ENCODE peak calls at places on chromosomes 1 and 21, in six cellular contexts. One of them, this sample, is unnamed.

GRCh38 chr1:4602536-4603316 is 51.7 kb upstream of the AJAP1 start:
- DNase-seq in heart left ventricle: no peak
- DNase-seq in B cell: no peak
- DNase-seq in NB4: no peak
- DNase-seq in body of pancreas: no peak
- DNase-seq in tibial nerve: no peak
- DNase-seq in this sample: no peak

GRCh38 chr1:145926706-145927072 is 595 bp downstream of the RBM8A start:
- DNase-seq in NB4: no peak
- DNase-seq in tibial nerve: no peak
- DNase-seq in B cell: no peak
- DNase-seq in body of pancreas: no peak
- DNase-seq in heart left ventricle: no peak
- DNase-seq in this sample: no peak

GRCh38 chr1:111988743-111989453 is 570 bp downstream of the KCND3 start:
- DNase-seq in tibial nerve: no peak
- DNase-seq in body of pancreas: peak
- DNase-seq in heart left ventricle: peak
- DNase-seq in B cell: no peak
- DNase-seq in NB4: no peak
- DNase-seq in this sample: peak

GRCh38 chr1:7047866-7048265 is 262.6 kb downstream of the CAMTA1 start:
- DNase-seq in heart left ventricle: no peak
- DNase-seq in NB4: no peak
- DNase-seq in B cell: no peak
- DNase-seq in body of pancreas: no peak
- DNase-seq in tibial nerve: no peak
- DNase-seq in this sample: no peak

GRCh38 chr1:203085528-203086406 is at the start of gene MYOG:
- DNase-seq in tibial nerve: no peak
- DNase-seq in heart left ventricle: no peak
- DNase-seq in B cell: no peak
- DNase-seq in NB4: no peak
- DNase-seq in body of pancreas: no peak
- DNase-seq in this sample: no peak

GRCh38 chr1:210558302-210558701 is 229.6 kb downstream of the HHAT start:
- DNase-seq in B cell: no peak
- DNase-seq in body of pancreas: peak
- DNase-seq in NB4: no peak
- DNase-seq in heart left ventricle: peak
- DNase-seq in tibial nerve: no peak
- DNase-seq in this sample: no peak

GRCh38 chr21:45994738-45995685 is 13.4 kb downstream of the COL6A1 start:
- DNase-seq in body of pancreas: peak
- DNase-seq in tibial nerve: peak
- DNase-seq in heart left ventricle: peak
- DNase-seq in B cell: no peak
- DNase-seq in NB4: no peak
- DNase-seq in this sample: peak

GRCh38 chr1:165235777-165236285 is 120.7 kb downstream of the LMX1A start:
- DNase-seq in body of pancreas: peak
- DNase-seq in B cell: no peak
- DNase-seq in tibial nerve: no peak
- DNase-seq in heart left ventricle: no peak
- DNase-seq in NB4: no peak
- DNase-seq in this sample: peak

GRCh38 chr1:162993866-162994265 is 75.3 kb upstream of the RGS4 start:
- DNase-seq in B cell: no peak
- DNase-seq in tibial nerve: no peak
- DNase-seq in body of pancreas: no peak
- DNase-seq in NB4: no peak
- DNase-seq in heart left ventricle: no peak
- DNase-seq in this sample: no peak

GRCh38 chr1:158274797-158275196 is 14.9 kb upstream of the CD1C start:
- DNase-seq in tibial nerve: no peak
- DNase-seq in heart left ventricle: no peak
- DNase-seq in NB4: peak
- DNase-seq in B cell: no peak
- DNase-seq in body of pancreas: no peak
- DNase-seq in this sample: no peak

GRCh38 chr1:146032613-146033219 is 11.2 kb upstream of the HJV start:
- DNase-seq in NB4: peak
- DNase-seq in tibial nerve: no peak
- DNase-seq in body of pancreas: peak
- DNase-seq in heart left ventricle: no peak
- DNase-seq in B cell: no peak
- DNase-seq in this sample: no peak

GRCh38 chr1:53411541-53412152 is 47.6 kb upstream of the DMRTB1 start:
- DNase-seq in B cell: no peak
- DNase-seq in heart left ventricle: no peak
- DNase-seq in tibial nerve: no peak
- DNase-seq in NB4: no peak
- DNase-seq in body of pancreas: no peak
- DNase-seq in this sample: no peak

GRCh38 chr1:115069626-115070308 is 19.5 kb downstream of the TSPAN2 start:
- DNase-seq in B cell: no peak
- DNase-seq in heart left ventricle: no peak
- DNase-seq in tibial nerve: no peak
- DNase-seq in NB4: no peak
- DNase-seq in body of pancreas: no peak
- DNase-seq in this sample: no peak

GRCh38 chr1:79629414-79629813 is 622.9 kb upstream of the ADGRL4 start:
- DNase-seq in NB4: no peak
- DNase-seq in B cell: no peak
- DNase-seq in body of pancreas: no peak
- DNase-seq in heart left ventricle: no peak
- DNase-seq in tibial nerve: no peak
- DNase-seq in this sample: no peak

DNA sequence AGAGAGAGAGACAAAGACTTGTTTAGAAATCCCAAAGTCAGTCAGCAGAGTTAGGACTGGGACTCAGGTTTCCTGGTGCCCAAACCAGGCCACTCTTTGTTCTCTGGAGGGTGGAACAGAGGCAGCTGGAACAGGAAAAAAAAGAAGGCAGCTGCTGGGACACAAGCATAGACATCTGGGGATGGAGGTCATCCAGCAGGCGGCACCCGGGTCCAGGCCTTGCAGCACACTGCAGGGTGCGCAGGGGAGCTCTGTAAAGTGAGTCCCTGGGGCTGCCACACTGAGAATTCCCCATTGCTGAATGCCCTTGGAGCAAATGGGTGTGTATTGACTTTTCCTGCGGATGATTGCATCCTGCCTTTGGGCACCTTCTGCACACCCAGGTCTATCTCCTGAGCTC is 222.9 kb upstream of the CSF3R start:
- DNase-seq in heart left ventricle: no peak
- DNase-seq in NB4: peak
- DNase-seq in tibial nerve: no peak
- DNase-seq in B cell: no peak
- DNase-seq in body of pancreas: no peak
- DNase-seq in this sample: no peak
- TF ChIP-seq CTCF in heart left ventricle: no peak
- TF ChIP-seq CTCF in NB4: no peak
- TF ChIP-seq CTCF in tibial nerve: no peak
- TF ChIP-seq CTCF in B cell: no peak
- TF ChIP-seq CTCF in body of pancreas: no peak
- TF ChIP-seq CTCF in this sample: no peak

DNA sequence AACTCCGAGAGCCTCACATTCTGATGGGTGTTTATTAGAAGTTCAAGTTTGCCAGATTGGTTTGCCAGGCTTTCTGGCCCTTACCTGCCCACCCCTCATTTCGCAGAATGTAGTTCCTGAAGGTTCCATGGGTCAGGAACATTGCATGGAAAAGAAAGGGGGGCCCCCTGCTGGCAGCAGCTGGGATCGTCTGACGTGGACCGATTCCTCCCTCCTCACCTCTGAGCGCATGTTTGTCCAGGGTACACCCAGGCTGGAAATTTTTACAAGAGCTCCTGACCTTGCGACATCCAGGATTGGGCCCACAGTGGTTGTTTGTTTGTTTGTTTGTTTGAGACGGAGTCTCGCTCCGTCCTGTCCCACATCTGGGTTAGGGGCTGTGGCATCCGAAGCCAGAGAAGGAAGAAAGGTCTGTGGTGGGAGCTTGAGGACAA is 126.0 kb upstream of the TMEM51 start:
- DNase-seq in NB4: peak
- DNase-seq in heart left ventricle: peak
- DNase-seq in body of pancreas: peak
- DNase-seq in B cell: no peak
- DNase-seq in tibial nerve: peak
- DNase-seq in this sample: peak
- TF ChIP-seq CTCF in NB4: peak
- TF ChIP-seq CTCF in heart left ventricle: peak
- TF ChIP-seq CTCF in body of pancreas: peak
- TF ChIP-seq CTCF in B cell: peak
- TF ChIP-seq CTCF in tibial nerve: peak
- TF ChIP-seq CTCF in this sample: peak

DNA sequence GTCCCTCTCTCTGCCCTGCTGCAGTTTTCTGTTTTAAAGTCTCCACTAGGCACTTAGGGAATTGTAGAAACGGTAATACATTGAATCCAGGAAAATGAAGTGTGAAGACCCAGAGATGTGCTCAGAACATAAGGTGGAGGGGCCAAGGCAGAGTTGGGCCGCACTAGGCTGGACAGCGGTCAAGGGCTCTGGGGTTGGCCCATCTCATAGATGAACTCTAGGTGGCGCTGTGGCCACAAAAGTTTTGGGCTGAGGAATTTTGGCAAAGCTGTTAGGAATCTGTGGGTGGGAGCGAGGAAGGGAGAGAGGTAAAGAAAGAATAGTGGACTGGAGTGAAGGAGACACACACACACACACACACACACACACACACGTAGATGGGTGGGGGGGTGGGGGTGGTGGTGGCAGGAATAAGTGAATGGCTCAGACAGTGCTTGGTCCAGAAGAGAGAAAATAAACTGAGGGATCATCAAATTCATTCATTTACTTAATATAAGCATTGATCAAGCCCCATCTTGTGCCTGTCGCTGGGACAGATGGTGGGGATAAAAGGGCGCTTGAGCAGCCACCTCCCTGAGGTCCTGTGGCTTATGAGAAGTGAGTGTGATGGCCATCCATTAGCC is 258.5 kb downstream of the TRABD2B start:
- DNase-seq in tibial nerve: no peak
- DNase-seq in heart left ventricle: peak
- DNase-seq in body of pancreas: peak
- DNase-seq in NB4: peak
- DNase-seq in B cell: no peak
- DNase-seq in this sample: peak
- TF ChIP-seq CTCF in tibial nerve: peak
- TF ChIP-seq CTCF in heart left ventricle: peak
- TF ChIP-seq CTCF in body of pancreas: peak
- TF ChIP-seq CTCF in NB4: peak
- TF ChIP-seq CTCF in B cell: peak
- TF ChIP-seq CTCF in this sample: peak

GRCh38 chr1:198837276-198838021 is 198.6 kb downstream of the PTPRC start:
- DNase-seq in heart left ventricle: no peak
- DNase-seq in NB4: no peak
- DNase-seq in tibial nerve: no peak
- DNase-seq in body of pancreas: no peak
- DNase-seq in B cell: no peak
- DNase-seq in this sample: no peak
- TF ChIP-seq CTCF in heart left ventricle: no peak
- TF ChIP-seq CTCF in NB4: no peak
- TF ChIP-seq CTCF in tibial nerve: no peak
- TF ChIP-seq CTCF in body of pancreas: no peak
- TF ChIP-seq CTCF in B cell: no peak
- TF ChIP-seq CTCF in this sample: no peak

DNA sequence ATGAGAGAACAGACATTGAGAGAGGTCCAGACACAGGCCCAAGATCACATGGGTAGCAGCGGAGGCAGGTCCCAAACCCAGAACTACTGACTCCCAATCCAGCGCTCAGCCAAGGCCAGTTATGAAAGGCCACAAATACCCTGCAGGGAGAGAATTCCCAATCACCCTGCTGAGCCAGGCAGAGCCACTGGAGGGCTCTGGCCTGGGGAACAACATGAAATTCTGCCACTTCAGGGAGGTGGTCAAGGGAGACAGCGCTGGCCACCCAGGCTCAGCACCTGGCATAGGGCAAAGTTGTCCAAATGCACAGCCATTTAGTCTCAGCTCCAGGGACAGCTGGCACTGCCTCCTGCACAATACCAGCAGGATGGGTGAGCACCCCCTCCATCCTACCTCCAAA is 27.5 kb downstream of the SLC9A1 start:
- DNase-seq in B cell: no peak
- DNase-seq in NB4: no peak
- DNase-seq in tibial nerve: no peak
- DNase-seq in heart left ventricle: no peak
- DNase-seq in body of pancreas: no peak
- DNase-seq in this sample: no peak
- TF ChIP-seq CTCF in B cell: no peak
- TF ChIP-seq CTCF in NB4: no peak
- TF ChIP-seq CTCF in tibial nerve: no peak
- TF ChIP-seq CTCF in heart left ventricle: no peak
- TF ChIP-seq CTCF in body of pancreas: no peak
- TF ChIP-seq CTCF in this sample: no peak